ENCODE peak calls at places on chromosomes 5 and 9, in ten cellular contexts. S is OCI-M1; I is neural crest cell; L is activated T-cell treated with anti-CD3 and anti-CD28 coated beads, Interleukin-2, amount 50 U/mL, for 24 hours; M is mucosa of descending colon; X is AG10803; J is NCI-H1417 treated with DMSO at 0.1 percent for 48 hours; C is memory B cell; Z is C1 segment of cervical spinal cord; F is testis. U is an unnamed sample.

GRCh38 chr5:159316519-159317383 is 13.5 kb downstream of the IL12B start:
- DNase-seq in S (peak), I (peak), L (no peak), M (no peak), X (peak), J (no peak), C (no peak), Z (no peak), F (peak), U (peak)

GRCh38 chr9:87112656-87113055 is 165.3 kb upstream of the GAS1 start:
- DNase-seq in S (no peak), I (no peak), L (no peak), M (no peak), X (peak), J (no peak), C (no peak), Z (no peak), F (no peak), U (peak)

GRCh38 chr9:6924988-6925563 is 167.3 kb downstream of the KDM4C start:
- DNase-seq in S (no peak), I (no peak), L (no peak), M (no peak), X (no peak), J (no peak), C (no peak), Z (peak), F (no peak), U (no peak)

GRCh38 chr9:35520404-35520790 is 30.5 kb downstream of the RUSC2 start:
- DNase-seq in S (no peak), I (no peak), L (no peak), M (no peak), X (no peak), J (no peak), C (no peak), Z (no peak), F (no peak), U (no peak)

GRCh38 chr5:51347157-51347556 is 36.1 kb upstream of the ISL1 start:
- DNase-seq in S (no peak), I (no peak), L (no peak), M (no peak), X (no peak), J (no peak), C (no peak), Z (no peak), F (no peak), U (no peak)

GRCh38 chr5:91074615-91075014 is 308.5 kb downstream of the ARRDC3 start:
- DNase-seq in S (no peak), I (no peak), L (no peak), M (no peak), X (peak), J (no peak), C (no peak), Z (no peak), F (no peak), U (peak)

GRCh38 chr5:73637565-73637964 is 11.6 kb downstream of the ARHGEF28 start:
- DNase-seq in S (no peak), I (no peak), L (no peak), M (no peak), X (no peak), J (no peak), C (no peak), Z (no peak), F (no peak), U (no peak)

GRCh38 chr5:94694671-94695070 is 76.2 kb downstream of the SLF1 start:
- DNase-seq in S (no peak), I (no peak), L (no peak), M (no peak), X (peak), J (no peak), C (no peak), Z (no peak), F (no peak), U (no peak)

GRCh38 chr9:107438211-107439030 is 51.1 kb downstream of the KLF4 start:
- DNase-seq in S (no peak), I (no peak), L (no peak), M (no peak), X (no peak), J (no peak), C (no peak), Z (no peak), F (no peak), U (no peak)

GRCh38 chr5:146860213-146860891 is 18.2 kb downstream of the PPP2R2B start:
- DNase-seq in S (no peak), I (no peak), L (no peak), M (no peak), X (peak), J (no peak), C (no peak), Z (no peak), F (no peak), U (peak)

GRCh38 chr9:6230037-6230778 is 14.6 kb downstream of the IL33 start:
- DNase-seq in S (peak), I (no peak), L (no peak), M (no peak), X (no peak), J (no peak), C (no peak), Z (no peak), F (no peak), U (no peak)

GRCh38 chr5:25448190-25448621 is 803.4 kb upstream of the CDH10 start:
- DNase-seq in S (no peak), I (no peak), L (no peak), M (no peak), X (no peak), J (no peak), C (no peak), Z (no peak), F (no peak), U (no peak)

GRCh38 chr9:87662808-87663528 is 63.0 kb upstream of the CTSL start:
- DNase-seq in S (peak), I (peak), L (peak), M (peak), X (peak), J (no peak), C (no peak), Z (peak), F (peak), U (peak)

GRCh38 chr9:121684381-121685145 is 33.1 kb downstream of the DAB2IP start:
- DNase-seq in S (peak), I (peak), L (peak), M (peak), X (peak), J (no peak), C (no peak), Z (no peak), F (peak), U (no peak)

GRCh38 chr5:126543660-126544059 is 51.4 kb downstream of the ALDH7A1 start:
- DNase-seq in S (no peak), I (no peak), L (no peak), M (no peak), X (no peak), J (no peak), C (no peak), Z (no peak), F (no peak), U (no peak)

GRCh38 chr9:21788752-21789151 is 13.7 kb upstream of the MTAP start:
- DNase-seq in S (no peak), I (no peak), L (no peak), M (no peak), X (no peak), J (no peak), C (no peak), Z (no peak), F (no peak), U (peak)

GRCh38 chr9:99253772-99254431 is 31.8 kb downstream of the SEC61B start:
- DNase-seq in S (no peak), I (no peak), L (peak), M (peak), X (no peak), J (no peak), C (peak), Z (no peak), F (no peak), U (peak)

U was measured in astrocyte.